ENCODE peak calls at places on chromosome 14, in five cellular contexts. C is NT2/D1, P is H1, I is HepG2, V is GM12878. D is an unnamed sample.

GRCh38 chr14:68905107-68905895 is 73.8 kb downstream of the ACTN1 start:
- DNase-seq in C (no peak), P (no peak), I (no peak), V (no peak), D (no peak)

GRCh38 chr14:104345316-104346111 is 207.1 kb downstream of the KIF26A start:
- DNase-seq in C (no peak), P (no peak), I (no peak), V (no peak), D (no peak)

GRCh38 chr14:64089920-64090319 is 204.3 kb downstream of the ESR2 start:
- DNase-seq in C (peak; percentile 58), P (no peak), I (no peak), V (no peak), D (no peak)

GRCh38 chr14:101456246-101457159 is 104.8 kb upstream of the DIO3 start:
- DNase-seq in C (peak; percentile 35), P (peak; percentile 51), I (no peak), V (no peak), D (no peak)

GRCh38 chr14:63770187-63770807 is 42.4 kb upstream of the SGPP1 start:
- DNase-seq in C (no peak), P (no peak), I (peak; percentile 57), V (no peak), D (peak; percentile 43)

GRCh38 chr14:21902561-21903199 is 229.1 kb upstream of the OR4E1 start:
- DNase-seq in C (no peak), P (peak; percentile 56), I (no peak), V (no peak), D (no peak)

GRCh38 chr14:72701232-72701555 is 192.7 kb downstream of the DPF3 start:
- DNase-seq in C (no peak), P (no peak), I (no peak), V (no peak), D (no peak)

GRCh38 chr14:23627961-23628360 is 8.2 kb upstream of the DHRS2 start:
- DNase-seq in C (no peak), P (no peak), I (no peak), V (no peak), D (no peak)

GRCh38 chr14:61608245-61609142 is 86.8 kb upstream of the HIF1A start:
- DNase-seq in C (no peak), P (no peak), I (peak; percentile 71), V (no peak), D (no peak)

GRCh38 chr14:50363734-50364113 is 33.0 kb downstream of the CDKL1 start:
- DNase-seq in C (no peak), P (no peak), I (no peak), V (peak; percentile 81), D (no peak)

GRCh38 chr14:102554835-102555819 is 37.3 kb upstream of the RCOR1 start:
- DNase-seq in C (peak; percentile 57), P (peak; percentile 83), I (no peak), V (no peak), D (no peak)

GRCh38 chr14:103109789-103110415 is 13.4 kb upstream of the TNFAIP2 start:
- DNase-seq in C (no peak), P (peak; percentile 66), I (peak; percentile 73), V (no peak), D (no peak)

GRCh38 chr14:55427439-55427838 is 13.0 kb downstream of the TBPL2 start:
- DNase-seq in C (no peak), P (no peak), I (no peak), V (no peak), D (no peak)

GRCh38 chr14:92496458-92496857 is 17.1 kb upstream of the RIN3 start:
- DNase-seq in C (no peak), P (no peak), I (no peak), V (no peak), D (no peak)

GRCh38 chr14:69581316-69581935 is 6.8 kb upstream of the CCDC177 start:
- DNase-seq in C (no peak), P (no peak), I (no peak), V (no peak), D (no peak)

GRCh38 chr14:103879570-103880333 is 32.4 kb upstream of the PPP1R13B start:
- DNase-seq in C (no peak), P (peak; percentile 73), I (peak; percentile 97), V (no peak), D (no peak)

GRCh38 chr14:102805454-102805891 is 28.2 kb downstream of the TRAF3 start:
- DNase-seq in C (no peak), P (no peak), I (no peak), V (no peak), D (no peak)

GRCh38 chr14:47262801-47263200 is 412.6 kb downstream of the MDGA2 start:
- DNase-seq in C (no peak), P (no peak), I (no peak), V (no peak), D (no peak)

GRCh38 chr14:55245657-55246268 is 25.5 kb upstream of the FBXO34 start:
- DNase-seq in C (no peak), P (no peak), I (peak; percentile 25), V (no peak), D (peak; percentile 22)

GRCh38 chr14:37201724-37202123 is 4.0 kb downstream of the MIPOL1 start:
- DNase-seq in C (no peak), P (no peak), I (peak; percentile 45), V (no peak), D (no peak)

GRCh38 chr14:57199911-57200310 is 68.8 kb downstream of the EXOC5 start:
- DNase-seq in C (no peak), P (no peak), I (no peak), V (no peak), D (no peak)

GRCh38 chr14:35140718-35141581 is 18.6 kb downstream of the PRORP start:
- DNase-seq in C (no peak), P (no peak), I (peak; percentile 68), V (no peak), D (no peak)

GRCh38 chr14:24372701-24373416 is 4.9 kb downstream of the NFATC4 start:
- DNase-seq in C (no peak), P (no peak), I (no peak), V (no peak), D (no peak)

GRCh38 chr14:50964683-50965390 is 20.6 kb upstream of the PYGL start:
- DNase-seq in C (no peak), P (no peak), I (peak; percentile 45), V (no peak), D (no peak)

GRCh38 chr14:102202944-102203343 is 63.2 kb downstream of the WDR20 start:
- DNase-seq in C (no peak), P (no peak), I (no peak), V (no peak), D (no peak)

GRCh38 chr14:102215522-102216250 is 76.0 kb downstream of the WDR20 start:
- DNase-seq in C (no peak), P (no peak), I (no peak), V (no peak), D (no peak)

GRCh38 chr14:91113829-91114078 is at the start of gene DGLUCY:
- DNase-seq in C (no peak), P (no peak), I (no peak), V (no peak), D (peak; percentile 82)

GRCh38 chr14:54593860-54594259 is 26.9 kb downstream of the SAMD4A start:
- DNase-seq in C (no peak), P (no peak), I (no peak), V (no peak), D (no peak)

GRCh38 chr14:91377700-91378652 is 39.6 kb downstream of the CCDC88C start:
- DNase-seq in C (no peak), P (no peak), I (no peak), V (no peak), D (no peak)

GRCh38 chr14:72558721-72559120 is 335.2 kb downstream of the DPF3 start:
- DNase-seq in C (no peak), P (no peak), I (no peak), V (no peak), D (no peak)

GRCh38 chr14:85934123-85934885 is 404.4 kb downstream of the FLRT2 start:
- DNase-seq in C (no peak), P (no peak), I (peak; percentile 15), V (peak; percentile 66), D (no peak)

GRCh38 chr14:53929871-53930685 is 26.5 kb downstream of the BMP4 start:
- DNase-seq in C (no peak), P (peak; percentile 84), I (no peak), V (no peak), D (no peak)

GRCh38 chr14:57068511-57068910 is 200.2 kb downstream of the EXOC5 start:
- DNase-seq in C (no peak), P (no peak), I (no peak), V (no peak), D (no peak)

GRCh38 chr14:103456167-103456835 is 66.3 kb downstream of the CKB start:
- DNase-seq in C (no peak), P (no peak), I (no peak), V (no peak), D (no peak)

GRCh38 chr14:73862480-73862879 is 10.8 kb downstream of the PTGR2 start:
- DNase-seq in C (no peak), P (no peak), I (no peak), V (no peak), D (no peak)

GRCh38 chr14:48936352-48936751 is 649.8 kb downstream of the RPS29 start:
- DNase-seq in C (no peak), P (no peak), I (no peak), V (no peak), D (no peak)

GRCh38 chr14:23580948-23581281 is 2.3 kb upstream of the JPH4 start:
- DNase-seq in C (no peak), P (no peak), I (no peak), V (no peak), D (no peak)

DNA sequence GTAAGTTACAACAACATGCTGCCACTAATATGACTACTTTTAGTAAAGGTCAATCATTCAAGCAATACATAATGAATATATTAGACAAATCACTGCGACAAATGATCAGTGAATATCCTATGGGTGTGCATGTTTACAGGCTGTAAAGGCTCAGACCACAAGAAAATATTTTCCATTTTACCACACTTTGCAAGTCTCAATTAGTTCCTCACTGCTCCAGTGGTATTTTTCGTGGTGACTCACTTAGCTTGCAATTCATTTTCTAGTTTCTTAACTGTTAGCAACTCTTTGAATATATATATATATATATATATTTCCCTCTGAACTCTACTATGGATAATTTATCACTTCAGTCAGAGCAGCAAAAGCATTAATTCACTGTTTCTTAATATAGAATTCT is 96.9 kb downstream of the EML5 start:
- DNase-seq in C (no peak), P (no peak), I (no peak), V (no peak), D (no peak)
- TF ChIP-seq SUZ12 in C (no peak), P (no peak), I (no peak), V (no peak), D (no peak)

GRCh38 chr14:95034806-95035205 is 122.5 kb downstream of the DICER1 start:
- DNase-seq in C (no peak), P (peak; percentile 24), I (no peak), V (no peak), D (no peak)
- TF ChIP-seq SUZ12 in C (no peak), P (no peak), I (no peak), V (no peak), D (no peak)

GRCh38 chr14:81829447-81829846 is 295.8 kb upstream of the SEL1L start:
- DNase-seq in C (no peak), P (no peak), I (no peak), V (no peak), D (no peak)
- TF ChIP-seq SUZ12 in C (no peak), P (no peak), I (no peak), V (no peak), D (no peak)

GRCh38 chr14:38948171-38948570 is 154.9 kb downstream of the SEC23A start:
- DNase-seq in C (no peak), P (no peak), I (no peak), V (no peak), D (no peak)
- TF ChIP-seq SUZ12 in C (no peak), P (no peak), I (no peak), V (no peak), D (no peak)

GRCh38 chr14:75298187-75298985 is 19.8 kb downstream of the FOS start:
- DNase-seq in C (no peak), P (no peak), I (no peak), V (no peak), D (no peak)
- TF ChIP-seq SUZ12 in C (no peak), P (no peak), I (no peak), V (no peak), D (no peak)

D was measured in HEK293T.